ENCODE peak calls at places on chromosome X, in seven cellular contexts. I is BJ, S is esophagus squamous epithelium, Z is thyroid gland, O is psoas muscle, K is fibroblast of pulmonary artery, J is pancreas. H is an unnamed sample.

GRCh38 chrX:77436682-77437081 is 10.5 kb upstream of the FGF16 start:
- DNase-seq in I (no peak), S (no peak), Z (no peak), O (no peak), K (no peak), J (no peak), H (no peak)

GRCh38 chrX:7889680-7890079 is 37.5 kb downstream of the PNPLA4 start:
- DNase-seq in I (no peak), S (no peak), Z (no peak), O (no peak), K (peak; percentile 0), J (no peak), H (no peak)

GRCh38 chrX:149825424-149825823 is 43.7 kb downstream of the MAGEA9 start:
- DNase-seq in I (no peak), S (no peak), Z (peak; percentile 51), O (no peak), K (peak; percentile 8), J (no peak), H (no peak)

GRCh38 chrX:153673398-153674218 is at the start of gene PNCK:
- DNase-seq in I (no peak), S (no peak), Z (no peak), O (no peak), K (no peak), J (no peak), H (no peak)

GRCh38 chrX:24245201-24245600 is 68.7 kb downstream of the SUPT20HL2 start:
- DNase-seq in I (peak; percentile 27), S (peak; percentile 3), Z (no peak), O (no peak), K (peak; percentile 66), J (no peak), H (no peak)

GRCh38 chrX:86195343-86195742 is 47.1 kb downstream of the DACH2 start:
- DNase-seq in I (no peak), S (no peak), Z (no peak), O (no peak), K (no peak), J (no peak), H (no peak)

GRCh38 chrX:100445593-100445992 is 35.5 kb upstream of the PCDH19 start:
- DNase-seq in I (no peak), S (no peak), Z (no peak), O (no peak), K (no peak), J (no peak), H (no peak)

GRCh38 chrX:125402807-125403206 is 83.1 kb downstream of the TEX13C start:
- DNase-seq in I (no peak), S (no peak), Z (no peak), O (no peak), K (no peak), J (no peak), H (no peak)

GRCh38 chrX:153667281-153667831 is 6.3 kb downstream of the PNCK start:
- DNase-seq in I (no peak), S (no peak), Z (no peak), O (no peak), K (no peak), J (no peak), H (no peak)

GRCh38 chrX:6718766-6719165 is 183.8 kb upstream of the VCX3A start:
- DNase-seq in I (no peak), S (no peak), Z (no peak), O (no peak), K (no peak), J (no peak), H (no peak)

GRCh38 chrX:7266261-7266660 is 118.3 kb upstream of the PUDP start:
- DNase-seq in I (no peak), S (no peak), Z (no peak), O (no peak), K (no peak), J (no peak), H (peak; percentile 45)

GRCh38 chrX:72258174-72258573 is 18.9 kb downstream of the RPS4X start:
- DNase-seq in I (peak; percentile 38), S (no peak), Z (no peak), O (no peak), K (peak; percentile 78), J (no peak), H (no peak)

GRCh38 chrX:46326161-46326560 is 219.1 kb downstream of the ZNF674 start:
- DNase-seq in I (no peak), S (no peak), Z (no peak), O (no peak), K (peak; percentile 26), J (no peak), H (no peak)

GRCh38 chrX:53678667-53679066 is 7.9 kb downstream of the HUWE1 start:
- DNase-seq in I (no peak), S (no peak), Z (no peak), O (no peak), K (no peak), J (no peak), H (no peak)

GRCh38 chrX:22462959-22463358 is 190.2 kb downstream of the CBLL2 start:
- DNase-seq in I (no peak), S (no peak), Z (no peak), O (no peak), K (no peak), J (no peak), H (no peak)

GRCh38 chrX:103549920-103550319 is 30.6 kb upstream of the RAB40A start:
- DNase-seq in I (no peak), S (no peak), Z (no peak), O (no peak), K (peak; percentile 41), J (no peak), H (no peak)

GRCh38 chrX:15834827-15835595 is 19.6 kb downstream of the AP1S2 start:
- DNase-seq in I (no peak), S (no peak), Z (no peak), O (no peak), K (no peak), J (no peak), H (no peak)

GRCh38 chrX:50497067-50497466 is 26.4 kb upstream of the DGKK start:
- DNase-seq in I (no peak), S (no peak), Z (no peak), O (no peak), K (no peak), J (no peak), H (no peak)

GRCh38 chrX:13000311-13000811 is 25.5 kb downstream of the TMSB4X start:
- DNase-seq in I (no peak), S (no peak), Z (peak; percentile 36), O (no peak), K (no peak), J (no peak), H (no peak)

GRCh38 chrX:56738670-56739069 is 9.6 kb downstream of the NBDY start:
- DNase-seq in I (no peak), S (no peak), Z (no peak), O (no peak), K (no peak), J (no peak), H (no peak)

GRCh38 chrX:56728752-56729151 is 291 bp upstream of the NBDY start:
- DNase-seq in I (no peak), S (no peak), Z (peak; percentile 31), O (no peak), K (peak; percentile 26), J (no peak), H (no peak)

GRCh38 chrX:56736219-56736618 is 7.2 kb downstream of the NBDY start:
- DNase-seq in I (no peak), S (no peak), Z (no peak), O (no peak), K (no peak), J (no peak), H (no peak)

GRCh38 chrX:56729152-56729557 is at the start of gene NBDY:
- DNase-seq in I (no peak), S (no peak), Z (peak; percentile 44), O (peak; percentile 48), K (peak; percentile 57), J (peak; percentile 2), H (no peak)

DNA sequence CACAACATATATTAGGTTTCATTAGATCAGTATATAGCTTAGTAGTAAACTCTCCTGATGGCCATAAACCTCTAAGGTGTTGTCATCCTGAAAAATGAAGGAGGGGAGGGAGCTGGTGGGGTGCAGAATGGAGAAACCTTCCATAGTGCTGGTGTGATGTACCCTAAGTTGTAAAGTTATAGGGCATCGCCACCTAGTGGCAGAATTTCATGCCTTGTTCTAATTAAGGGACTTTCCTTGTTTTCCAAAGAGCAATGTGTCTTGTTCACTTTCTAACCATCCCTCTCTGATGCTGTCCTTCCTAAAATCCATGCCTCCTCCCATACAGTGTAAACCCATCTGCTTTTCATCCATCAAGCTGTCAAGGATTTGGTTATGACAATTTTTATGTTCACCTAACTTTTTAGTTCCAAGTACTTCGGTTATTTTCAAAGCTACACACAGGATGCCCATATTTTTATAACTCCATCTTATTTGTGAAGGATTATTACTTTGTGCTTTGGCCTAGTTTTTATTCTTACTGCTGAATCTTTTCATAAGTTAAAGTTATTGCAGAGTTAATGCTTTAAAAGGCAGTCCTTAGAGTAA is 4.5 kb downstream of the NBDY start:
- DNase-seq in I (no peak), S (no peak), Z (peak; percentile 43), O (no peak), K (peak; percentile 54), J (peak; percentile 9), H (no peak)
- TF ChIP-seq CTCF in I (peak; percentile 54), S (peak; percentile 77), Z (peak; percentile 39), O (peak; percentile 68), K (peak; percentile 53), J (peak; percentile 37), H (peak; percentile 30)

GRCh38 chrX:110212299-110212698 is 105.6 kb downstream of the AMMECR1 start:
- DNase-seq in I (no peak), S (no peak), Z (no peak), O (no peak), K (no peak), J (no peak), H (no peak)
- TF ChIP-seq CTCF in I (no peak), S (peak; percentile 14), Z (no peak), O (no peak), K (peak; percentile 12), J (no peak), H (no peak)

GRCh38 chrX:93594780-93595179 is 78.6 kb downstream of the NAP1L3 start:
- DNase-seq in I (no peak), S (no peak), Z (no peak), O (no peak), K (no peak), J (no peak), H (no peak)

GRCh38 chrX:93585661-93586060 is 87.7 kb downstream of the NAP1L3 start:
- DNase-seq in I (no peak), S (no peak), Z (no peak), O (no peak), K (no peak), J (no peak), H (no peak)

GRCh38 chrX:93591398-93591797 is 82.0 kb downstream of the NAP1L3 start:
- DNase-seq in I (no peak), S (no peak), Z (no peak), O (no peak), K (no peak), J (no peak), H (no peak)
- TF ChIP-seq CTCF in I (no peak), S (no peak), Z (no peak), O (no peak), K (no peak), J (no peak), H (no peak)

GRCh38 chrX:129876734-129877395 is 29.1 kb upstream of the UTP14A start:
- DNase-seq in I (no peak), S (no peak), Z (no peak), O (no peak), K (peak; percentile 48), J (no peak), H (peak; percentile 3)

GRCh38 chrX:129872524-129872923 is 28.8 kb upstream of the ZDHHC9 start:
- DNase-seq in I (no peak), S (no peak), Z (no peak), O (no peak), K (no peak), J (no peak), H (no peak)

GRCh38 chrX:129877401-129877800 is 28.6 kb upstream of the UTP14A start:
- DNase-seq in I (no peak), S (no peak), Z (no peak), O (no peak), K (no peak), J (no peak), H (no peak)

GRCh38 chrX:129875669-129876068 is 30.3 kb upstream of the UTP14A start:
- DNase-seq in I (peak; percentile 62), S (no peak), Z (no peak), O (no peak), K (peak; percentile 65), J (no peak), H (peak; percentile 19)
- TF ChIP-seq CTCF in I (peak; percentile 36), S (no peak), Z (no peak), O (no peak), K (peak; percentile 11), J (no peak), H (peak; percentile 16)